ENCODE peak calls at places on chromosomes 12 and 14, in ten cellular contexts. One of them, this sample, is unnamed.
A peak's percentile ranks its signal among the peaks of the same experiment; 100 is the strongest.

GRCh38 chr12:2959508-2960431 is 573 bp downstream of the TEAD4 start:
- DNase-seq in CD8-positive, alpha-beta T cell: no peak
- DNase-seq in neural crest cell: peak; percentile 40
- DNase-seq in CD4-positive, alpha-beta T cell: no peak
- DNase-seq in hepatocyte: peak; percentile 79
- DNase-seq in stimulated activated CD4-positive, alpha-beta T cell treated with anti-CD3 and anti-CD28 coated beads, Interleukin-1b, Interleukin-23, amount 100 ng/mL, for 1 hour: no peak
- DNase-seq in ovary: peak; percentile 55
- DNase-seq in lung microvascular endothelial cell: peak; percentile 65
- DNase-seq in choroid plexus epithelial cell: peak; percentile 48
- DNase-seq in GM03348: peak; percentile 87
- DNase-seq in this sample: peak; percentile 37

GRCh38 chr14:75941030-75941429 is 40.8 kb downstream of the TGFB3 start:
- DNase-seq in stimulated activated CD4-positive, alpha-beta T cell treated with anti-CD3 and anti-CD28 coated beads, Interleukin-1b, Interleukin-23, amount 100 ng/mL, for 1 hour: no peak
- DNase-seq in hepatocyte: no peak
- DNase-seq in GM03348: no peak
- DNase-seq in choroid plexus epithelial cell: no peak
- DNase-seq in CD8-positive, alpha-beta T cell: no peak
- DNase-seq in CD4-positive, alpha-beta T cell: no peak
- DNase-seq in ovary: no peak
- DNase-seq in lung microvascular endothelial cell: peak; percentile 31
- DNase-seq in neural crest cell: no peak
- DNase-seq in this sample: no peak

GRCh38 chr12:46377678-46378077 is 5.1 kb upstream of the SLC38A2 start:
- DNase-seq in CD8-positive, alpha-beta T cell: no peak
- DNase-seq in stimulated activated CD4-positive, alpha-beta T cell treated with anti-CD3 and anti-CD28 coated beads, Interleukin-1b, Interleukin-23, amount 100 ng/mL, for 1 hour: no peak
- DNase-seq in choroid plexus epithelial cell: peak; percentile 15
- DNase-seq in GM03348: no peak
- DNase-seq in hepatocyte: no peak
- DNase-seq in ovary: no peak
- DNase-seq in lung microvascular endothelial cell: no peak
- DNase-seq in neural crest cell: no peak
- DNase-seq in CD4-positive, alpha-beta T cell: no peak
- DNase-seq in this sample: no peak

GRCh38 chr14:61547186-61548121 is 147.9 kb upstream of the HIF1A start:
- DNase-seq in lung microvascular endothelial cell: no peak
- DNase-seq in choroid plexus epithelial cell: peak; percentile 93
- DNase-seq in ovary: no peak
- DNase-seq in CD4-positive, alpha-beta T cell: no peak
- DNase-seq in GM03348: peak; percentile 77
- DNase-seq in neural crest cell: no peak
- DNase-seq in hepatocyte: peak; percentile 62
- DNase-seq in CD8-positive, alpha-beta T cell: no peak
- DNase-seq in stimulated activated CD4-positive, alpha-beta T cell treated with anti-CD3 and anti-CD28 coated beads, Interleukin-1b, Interleukin-23, amount 100 ng/mL, for 1 hour: no peak
- DNase-seq in this sample: peak; percentile 87

GRCh38 chr12:132551271-132552120 is 58.9 kb downstream of the LRCOL1 start:
- DNase-seq in ovary: no peak
- DNase-seq in CD8-positive, alpha-beta T cell: no peak
- DNase-seq in hepatocyte: no peak
- DNase-seq in choroid plexus epithelial cell: no peak
- DNase-seq in GM03348: no peak
- DNase-seq in stimulated activated CD4-positive, alpha-beta T cell treated with anti-CD3 and anti-CD28 coated beads, Interleukin-1b, Interleukin-23, amount 100 ng/mL, for 1 hour: no peak
- DNase-seq in neural crest cell: no peak
- DNase-seq in CD4-positive, alpha-beta T cell: no peak
- DNase-seq in lung microvascular endothelial cell: no peak
- DNase-seq in this sample: no peak

GRCh38 chr14:94728950-94729349 is 41.0 kb downstream of the GSC start:
- DNase-seq in neural crest cell: no peak
- DNase-seq in GM03348: no peak
- DNase-seq in CD8-positive, alpha-beta T cell: no peak
- DNase-seq in choroid plexus epithelial cell: no peak
- DNase-seq in ovary: no peak
- DNase-seq in lung microvascular endothelial cell: no peak
- DNase-seq in stimulated activated CD4-positive, alpha-beta T cell treated with anti-CD3 and anti-CD28 coated beads, Interleukin-1b, Interleukin-23, amount 100 ng/mL, for 1 hour: no peak
- DNase-seq in CD4-positive, alpha-beta T cell: no peak
- DNase-seq in hepatocyte: no peak
- DNase-seq in this sample: no peak

GRCh38 chr12:82210882-82211281 is 147.3 kb downstream of the CCDC59 start:
- DNase-seq in GM03348: no peak
- DNase-seq in stimulated activated CD4-positive, alpha-beta T cell treated with anti-CD3 and anti-CD28 coated beads, Interleukin-1b, Interleukin-23, amount 100 ng/mL, for 1 hour: no peak
- DNase-seq in neural crest cell: no peak
- DNase-seq in choroid plexus epithelial cell: no peak
- DNase-seq in ovary: no peak
- DNase-seq in hepatocyte: no peak
- DNase-seq in lung microvascular endothelial cell: no peak
- DNase-seq in CD8-positive, alpha-beta T cell: no peak
- DNase-seq in CD4-positive, alpha-beta T cell: no peak
- DNase-seq in this sample: no peak

GRCh38 chr12:63095369-63095967 is 55.5 kb downstream of the AVPR1A start:
- DNase-seq in hepatocyte: no peak
- DNase-seq in CD4-positive, alpha-beta T cell: no peak
- DNase-seq in neural crest cell: no peak
- DNase-seq in stimulated activated CD4-positive, alpha-beta T cell treated with anti-CD3 and anti-CD28 coated beads, Interleukin-1b, Interleukin-23, amount 100 ng/mL, for 1 hour: no peak
- DNase-seq in lung microvascular endothelial cell: no peak
- DNase-seq in choroid plexus epithelial cell: no peak
- DNase-seq in CD8-positive, alpha-beta T cell: no peak
- DNase-seq in GM03348: no peak
- DNase-seq in ovary: no peak
- DNase-seq in this sample: no peak

GRCh38 chr12:123907726-123908476 is 64.7 kb downstream of the CCDC92 start:
- DNase-seq in CD4-positive, alpha-beta T cell: no peak
- DNase-seq in CD8-positive, alpha-beta T cell: no peak
- DNase-seq in stimulated activated CD4-positive, alpha-beta T cell treated with anti-CD3 and anti-CD28 coated beads, Interleukin-1b, Interleukin-23, amount 100 ng/mL, for 1 hour: no peak
- DNase-seq in ovary: no peak
- DNase-seq in choroid plexus epithelial cell: peak; percentile 13
- DNase-seq in neural crest cell: no peak
- DNase-seq in hepatocyte: peak; percentile 30
- DNase-seq in lung microvascular endothelial cell: no peak
- DNase-seq in GM03348: peak; percentile 57
- DNase-seq in this sample: no peak

GRCh38 chr14:90664911-90665695 is 151.1 kb downstream of the TTC7B start:
- DNase-seq in stimulated activated CD4-positive, alpha-beta T cell treated with anti-CD3 and anti-CD28 coated beads, Interleukin-1b, Interleukin-23, amount 100 ng/mL, for 1 hour: no peak
- DNase-seq in hepatocyte: no peak
- DNase-seq in CD8-positive, alpha-beta T cell: no peak
- DNase-seq in neural crest cell: no peak
- DNase-seq in choroid plexus epithelial cell: no peak
- DNase-seq in ovary: no peak
- DNase-seq in CD4-positive, alpha-beta T cell: no peak
- DNase-seq in lung microvascular endothelial cell: no peak
- DNase-seq in GM03348: no peak
- DNase-seq in this sample: no peak

GRCh38 chr12:132511516-132512196 is 21.7 kb downstream of the FBRSL1 start:
- DNase-seq in lung microvascular endothelial cell: no peak
- DNase-seq in stimulated activated CD4-positive, alpha-beta T cell treated with anti-CD3 and anti-CD28 coated beads, Interleukin-1b, Interleukin-23, amount 100 ng/mL, for 1 hour: no peak
- DNase-seq in neural crest cell: no peak
- DNase-seq in GM03348: no peak
- DNase-seq in ovary: no peak
- DNase-seq in CD4-positive, alpha-beta T cell: no peak
- DNase-seq in hepatocyte: no peak
- DNase-seq in CD8-positive, alpha-beta T cell: no peak
- DNase-seq in choroid plexus epithelial cell: no peak
- DNase-seq in this sample: no peak

This sample was measured in adrenal gland.